ENCODE peak calls at places on chromosomes 5 and 9, in eight cellular contexts. Y, Z, R, K, G, B, I and L are unnamed samples.

GRCh38 chr9:95947118-95947517 is 71.6 kb downstream of the ERCC6L2 start:
- DNase-seq in Y (no peak), Z (no peak), R (no peak), K (no peak), G (no peak), B (no peak), I (no peak), L (no peak)

GRCh38 chr5:164600929-164601535 is 1095.6 kb downstream of the MAT2B start:
- DNase-seq in Y (peak), Z (peak), R (no peak), K (no peak), G (no peak), B (no peak), I (no peak), L (no peak)

GRCh38 chr9:107274953-107275422 is 8.1 kb upstream of the RAD23B start:
- DNase-seq in Y (no peak), Z (no peak), R (no peak), K (no peak), G (no peak), B (no peak), I (no peak), L (peak)

GRCh38 chr5:96816430-96816939 is 8.7 kb upstream of the ERAP1 start:
- DNase-seq in Y (no peak), Z (no peak), R (no peak), K (no peak), G (no peak), B (no peak), I (no peak), L (no peak)

GRCh38 chr5:113271015-113271414 is 163.8 kb downstream of the TSSK1B start:
- DNase-seq in Y (no peak), Z (no peak), R (no peak), K (no peak), G (no peak), B (no peak), I (no peak), L (peak)

GRCh38 chr5:56649569-56649968 is 165.8 kb upstream of the MAP3K1 start:
- DNase-seq in Y (peak), Z (no peak), R (no peak), K (no peak), G (no peak), B (no peak), I (no peak), L (no peak)

GRCh38 chr5:138148811-138149210 is 9.6 kb upstream of the NME5 start:
- DNase-seq in Y (no peak), Z (no peak), R (no peak), K (no peak), G (peak), B (no peak), I (no peak), L (peak)

GRCh38 chr9:79565245-79565644 is 6.5 kb upstream of the TLE4 start:
- DNase-seq in Y (no peak), Z (no peak), R (no peak), K (no peak), G (no peak), B (no peak), I (no peak), L (no peak)

GRCh38 chr9:119221281-119221680 is 148.0 kb downstream of the BRINP1 start:
- DNase-seq in Y (no peak), Z (no peak), R (no peak), K (no peak), G (no peak), B (no peak), I (no peak), L (no peak)

GRCh38 chr5:34959323-34959722 is 30.0 kb downstream of the DNAJC21 start:
- DNase-seq in Y (no peak), Z (no peak), R (no peak), K (no peak), G (no peak), B (no peak), I (no peak), L (no peak)

GRCh38 chr5:169258372-169259000 is 42.5 kb downstream of the SLIT3 start:
- DNase-seq in Y (no peak), Z (no peak), R (no peak), K (no peak), G (no peak), B (no peak), I (no peak), L (no peak)

GRCh38 chr5:31412324-31412723 is 119.6 kb downstream of the DROSHA start:
- DNase-seq in Y (no peak), Z (no peak), R (no peak), K (no peak), G (no peak), B (no peak), I (no peak), L (no peak)

GRCh38 chr9:34143116-34143515 is 16.6 kb upstream of the DCAF12 start:
- DNase-seq in Y (no peak), Z (no peak), R (no peak), K (no peak), G (no peak), B (no peak), I (no peak), L (no peak)

DNA sequence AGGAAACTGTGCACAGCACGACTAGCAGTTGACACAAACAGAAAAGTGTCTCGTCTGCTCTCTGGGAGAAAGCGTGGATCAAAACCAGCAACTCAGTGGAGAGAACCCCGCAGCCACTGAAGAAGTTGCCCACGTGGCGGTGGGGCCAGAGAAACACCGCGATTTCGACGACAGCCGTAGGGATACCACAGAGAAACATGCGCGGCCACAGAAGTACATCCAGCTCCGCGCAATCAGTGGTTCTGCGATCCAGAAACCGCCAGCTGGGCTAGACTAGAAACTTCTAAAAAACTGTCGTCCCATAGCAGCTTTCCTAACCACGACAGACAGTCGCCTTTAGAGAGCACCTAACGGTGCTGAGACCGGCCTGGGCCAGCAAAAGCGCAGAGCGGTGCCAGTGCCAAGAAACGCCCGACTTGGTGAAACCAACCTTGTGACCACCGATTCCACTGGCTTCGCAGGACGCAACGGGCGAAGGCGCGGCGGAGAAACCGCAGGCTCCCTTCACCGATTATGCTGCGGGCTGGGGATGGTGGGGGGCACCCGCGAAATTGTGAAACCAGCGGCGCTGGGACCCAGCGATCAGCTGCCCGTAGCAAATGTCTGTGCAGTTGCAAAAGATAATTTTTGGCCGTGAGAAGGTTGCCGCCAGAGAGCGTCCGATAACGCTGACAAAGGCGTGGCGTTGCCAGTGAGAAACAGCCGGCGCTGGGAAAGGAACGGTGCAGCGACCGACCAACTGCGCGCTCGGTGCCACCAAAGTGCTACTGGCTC is 2.7 kb upstream of the ANXA2R start:
- DNase-seq in Y (peak), Z (peak), R (peak), K (peak), G (peak), B (peak), I (peak), L (peak)
- H3K27ac ChIP-seq in Y (peak), Z (peak), R (peak), K (peak), G (peak), B (peak), I (no peak), L (peak)

DNA sequence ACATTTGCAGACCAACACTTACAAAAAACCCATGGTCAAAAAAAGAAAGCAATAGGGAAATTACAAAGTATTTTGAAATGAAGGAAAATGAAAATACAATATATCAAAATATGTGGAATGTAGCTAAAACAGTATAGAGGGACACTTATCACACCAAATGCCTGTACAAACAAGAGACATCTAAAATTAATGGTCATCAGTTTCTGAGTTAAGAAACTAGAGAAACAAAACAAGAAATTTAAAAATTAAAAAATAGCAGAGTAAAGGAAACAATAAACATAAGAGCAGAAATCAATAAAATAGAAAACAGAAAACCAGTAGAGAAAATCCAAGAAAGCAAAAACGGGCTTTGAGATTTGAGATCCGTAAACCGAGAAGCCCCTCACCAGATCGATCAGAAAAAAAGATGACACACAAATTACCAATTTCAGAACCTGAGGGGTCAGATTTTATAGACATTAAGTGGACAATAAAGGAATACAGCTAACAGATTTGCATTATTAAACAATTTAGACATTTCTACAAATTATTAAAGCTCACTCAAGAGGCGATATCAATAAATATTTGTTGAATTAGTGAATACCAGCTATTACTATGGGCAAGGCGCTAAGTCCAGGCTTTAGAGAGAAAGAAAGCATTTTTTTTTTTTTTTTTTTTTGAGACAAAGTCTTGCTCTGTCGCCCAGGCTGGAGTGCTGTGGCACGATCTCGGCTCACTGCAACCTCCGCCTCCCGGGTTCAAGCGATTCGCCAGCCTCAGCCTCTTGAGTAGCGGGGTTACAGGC is 1.0 kb upstream of the TENT2 start:
- DNase-seq in Y (peak), Z (no peak), R (no peak), K (no peak), G (no peak), B (no peak), I (no peak), L (no peak)
- H3K4me3 ChIP-seq in Y (peak), Z (peak), R (peak), K (peak), G (peak), B (peak), I (peak), L (peak)

DNA sequence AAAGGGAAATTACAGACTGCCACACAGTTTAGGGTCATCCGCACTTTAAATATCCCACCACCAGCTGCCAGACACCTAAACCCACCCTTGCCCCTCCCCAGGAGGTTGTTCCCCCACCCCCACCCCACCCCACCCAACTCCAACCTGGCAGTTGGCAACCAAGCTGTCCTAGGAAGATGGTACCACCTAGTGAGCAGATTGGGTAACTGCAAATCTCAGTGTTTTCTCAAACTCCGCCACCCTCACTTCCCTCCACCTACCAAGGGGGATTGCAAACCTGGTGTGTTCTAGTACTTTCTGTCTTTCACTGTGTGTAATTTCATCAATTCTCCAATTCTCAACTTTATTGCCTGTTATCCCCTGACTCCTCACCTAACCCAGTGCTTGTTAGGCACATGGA is 323.8 kb upstream of the IRX2 start:
- DNase-seq in Y (no peak), Z (no peak), R (no peak), K (no peak), G (no peak), B (no peak), I (no peak), L (no peak)
- H3K27ac ChIP-seq in Y (no peak), Z (no peak), R (no peak), K (no peak), G (no peak), B (no peak), I (no peak), L (no peak)

GRCh38 chr5:40831346-40832210 is 3.4 kb downstream of the RPL37 start:
- DNase-seq in Y (no peak), Z (no peak), R (no peak), K (no peak), G (no peak), B (no peak), I (no peak), L (no peak)
- H3K4me3 ChIP-seq in Y (no peak), Z (peak), R (no peak), K (no peak), G (no peak), B (no peak), I (no peak), L (no peak)

GRCh38 chr5:178388381-178389030 is 155.9 kb upstream of the PHYKPL start:
- DNase-seq in Y (no peak), Z (peak), R (no peak), K (no peak), G (peak), B (no peak), I (no peak), L (peak)

GRCh38 chr5:178389031-178389729 is 156.6 kb upstream of the PHYKPL start:
- DNase-seq in Y (no peak), Z (no peak), R (no peak), K (no peak), G (no peak), B (no peak), I (no peak), L (peak)

GRCh38 chr5:178386532-178386931 is 153.9 kb upstream of the PHYKPL start:
- DNase-seq in Y (peak), Z (no peak), R (peak), K (no peak), G (no peak), B (no peak), I (no peak), L (no peak)

GRCh38 chr5:178387061-178387855 is 154.7 kb upstream of the PHYKPL start:
- DNase-seq in Y (no peak), Z (no peak), R (peak), K (peak), G (no peak), B (no peak), I (no peak), L (no peak)

GRCh38 chr5:178387856-178388190 is 155.2 kb upstream of the PHYKPL start:
- DNase-seq in Y (no peak), Z (no peak), R (peak), K (peak), G (no peak), B (no peak), I (no peak), L (peak)
- H3K27ac ChIP-seq in Y (no peak), Z (peak), R (no peak), K (no peak), G (no peak), B (no peak), I (peak), L (no peak)